ENCODE peak calls at places on chromosomes 1 and 21, in five cellular contexts. R, I, B, F and W are unnamed samples.
A peak's percentile ranks its signal among the peaks of the same experiment; 100 is the strongest.

GRCh38 chr21:45052960-45053359 is 21.4 kb upstream of the ADARB1 start:
- DNase-seq in R (no peak), I (no peak), B (no peak), F (no peak), W (no peak)

GRCh38 chr1:110048923-110049601 is 14.6 kb downstream of the STRIP1 start:
- DNase-seq in R (no peak), I (no peak), B (no peak), F (no peak), W (peak; percentile 10)

GRCh38 chr1:178541829-178542553 is 29.1 kb downstream of the TEX35 start:
- DNase-seq in R (no peak), I (peak; percentile 82), B (no peak), F (peak; percentile 58), W (peak; percentile 88)

GRCh38 chr1:219692981-219693380 is 80.1 kb upstream of the ZC3H11B start:
- DNase-seq in R (no peak), I (no peak), B (no peak), F (no peak), W (no peak)

GRCh38 chr1:53592521-53592982 is 133.4 kb downstream of the DMRTB1 start:
- DNase-seq in R (no peak), I (peak; percentile 66), B (no peak), F (no peak), W (no peak)

GRCh38 chr1:240362826-240363225 is 249.1 kb downstream of the GREM2 start:
- DNase-seq in R (no peak), I (no peak), B (no peak), F (no peak), W (no peak)

GRCh38 chr1:18278953-18279712 is 171.5 kb downstream of the IGSF21 start:
- DNase-seq in R (no peak), I (no peak), B (no peak), F (no peak), W (no peak)

GRCh38 chr1:55443175-55443933 is 228.2 kb upstream of the USP24 start:
- DNase-seq in R (no peak), I (no peak), B (peak; percentile 60), F (no peak), W (peak; percentile 50)

GRCh38 chr1:205783904-205784303 is 8.6 kb upstream of the RAB29 start:
- DNase-seq in R (no peak), I (no peak), B (no peak), F (no peak), W (no peak)

GRCh38 chr1:10432910-10433785 is 2.9 kb downstream of the CENPS start:
- DNase-seq in R (no peak), I (no peak), B (no peak), F (no peak), W (no peak)

GRCh38 chr1:901108-901859 is 22.4 kb upstream of the SAMD11 start:
- DNase-seq in R (no peak), I (no peak), B (no peak), F (no peak), W (no peak)

GRCh38 chr21:44999428-44999971 is 59.7 kb downstream of the SLX9 start:
- DNase-seq in R (no peak), I (no peak), B (no peak), F (no peak), W (no peak)

GRCh38 chr1:197862671-197863070 is 39.8 kb upstream of the C1orf53 start:
- DNase-seq in R (no peak), I (no peak), B (no peak), F (no peak), W (no peak)

GRCh38 chr21:37380349-37381323 is 14.1 kb downstream of the DYRK1A start:
- DNase-seq in R (no peak), I (no peak), B (no peak), F (no peak), W (no peak)

GRCh38 chr1:61887921-61888564 is 145.8 kb downstream of the PATJ start:
- DNase-seq in R (no peak), I (no peak), B (no peak), F (no peak), W (no peak)

GRCh38 chr1:96756789-96757188 is 35.2 kb downstream of the PTBP2 start:
- DNase-seq in R (no peak), I (no peak), B (no peak), F (no peak), W (peak; percentile 9)

GRCh38 chr1:221187174-221187573 is 307.9 kb downstream of the HLX start:
- DNase-seq in R (no peak), I (no peak), B (no peak), F (no peak), W (no peak)

GRCh38 chr1:38888423-38889333 is 7.3 kb upstream of the GJA9 start:
- DNase-seq in R (no peak), I (no peak), B (no peak), F (no peak), W (peak; percentile 81)

GRCh38 chr1:40435471-40435870 is 14.8 kb upstream of the ZFP69B start:
- DNase-seq in R (no peak), I (no peak), B (no peak), F (no peak), W (no peak)

DNA sequence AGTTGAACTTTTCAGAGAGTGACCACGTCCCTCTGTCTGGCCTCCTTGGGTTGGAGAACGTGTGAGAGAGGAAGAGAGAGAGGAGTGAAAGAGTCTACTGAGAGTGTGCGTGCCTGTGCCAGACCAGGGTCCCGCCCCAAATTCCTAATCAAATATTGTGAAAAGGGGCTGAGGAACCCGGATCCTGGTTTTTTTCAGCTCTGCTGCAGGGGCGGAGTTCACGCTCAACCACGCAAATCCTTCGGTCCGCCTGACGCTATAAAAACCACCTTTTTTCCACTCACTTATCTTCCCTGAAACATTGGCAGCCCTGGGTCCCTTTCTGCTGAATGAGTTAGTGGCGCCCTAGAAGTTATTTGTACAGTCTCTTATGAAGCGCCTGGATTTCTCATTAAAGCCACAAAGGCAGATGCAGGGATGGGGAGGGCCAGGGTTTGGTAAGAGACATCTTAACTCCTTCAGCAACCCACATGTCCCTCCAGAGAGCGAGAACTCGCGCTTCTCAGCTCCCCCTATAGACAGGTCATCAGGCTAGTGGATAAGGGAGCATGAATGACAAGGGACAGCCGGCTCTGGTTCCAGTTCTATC is at the start of gene FMOD:
- DNase-seq in R (no peak), I (no peak), B (no peak), F (peak; percentile 46), W (no peak)
- TF ChIP-seq ZBTB33 in R (no peak), I (no peak), B (no peak), F (no peak), W (no peak)

GRCh38 chr1:20732588-20733360 is at the start of gene SH2D5:
- DNase-seq in R (peak; percentile 50), I (peak; percentile 73), B (peak; percentile 90), F (peak; percentile 65), W (peak; percentile 94)
- TF ChIP-seq ZBTB33 in R (no peak), I (no peak), B (peak; percentile 28), F (peak; percentile 74), W (peak; percentile 30)

GRCh38 chr1:27402349-27402754 is 9.9 kb downstream of the GPR3 start:
- DNase-seq in R (no peak), I (peak; percentile 54), B (no peak), F (no peak), W (peak; percentile 41)
- TF ChIP-seq ZBTB33 in R (no peak), I (no peak), B (no peak), F (no peak), W (no peak)

GRCh38 chr21:33238565-33239255 is 9.0 kb downstream of the IFNAR2 start:
- DNase-seq in R (peak; percentile 76), I (no peak), B (no peak), F (no peak), W (no peak)
- TF ChIP-seq ZBTB33 in R (no peak), I (no peak), B (no peak), F (no peak), W (no peak)

GRCh38 chr21:26546698-26547097 is 26.4 kb downstream of the CYYR1 start:
- DNase-seq in R (no peak), I (no peak), B (no peak), F (no peak), W (no peak)
- TF ChIP-seq ZBTB33 in R (no peak), I (no peak), B (no peak), F (no peak), W (no peak)

GRCh38 chr1:43005460-43006351 is 47.0 kb upstream of the SLC2A1 start:
- DNase-seq in R (no peak), I (peak; percentile 90), B (no peak), F (peak; percentile 76), W (peak; percentile 49)

GRCh38 chr1:43008425-43009108 is 49.9 kb upstream of the SLC2A1 start:
- DNase-seq in R (no peak), I (no peak), B (peak; percentile 85), F (no peak), W (peak; percentile 93)

GRCh38 chr1:43008106-43008424 is 49.4 kb upstream of the SLC2A1 start:
- DNase-seq in R (no peak), I (no peak), B (no peak), F (no peak), W (no peak)

GRCh38 chr1:43009274-43009673 is 50.6 kb upstream of the SLC2A1 start:
- DNase-seq in R (no peak), I (no peak), B (no peak), F (no peak), W (no peak)

GRCh38 chr1:43007377-43008105 is 48.9 kb upstream of the SLC2A1 start:
- DNase-seq in R (no peak), I (no peak), B (no peak), F (no peak), W (no peak)
- TF ChIP-seq ZBTB33 in R (no peak), I (no peak), B (no peak), F (no peak), W (no peak)

DNA sequence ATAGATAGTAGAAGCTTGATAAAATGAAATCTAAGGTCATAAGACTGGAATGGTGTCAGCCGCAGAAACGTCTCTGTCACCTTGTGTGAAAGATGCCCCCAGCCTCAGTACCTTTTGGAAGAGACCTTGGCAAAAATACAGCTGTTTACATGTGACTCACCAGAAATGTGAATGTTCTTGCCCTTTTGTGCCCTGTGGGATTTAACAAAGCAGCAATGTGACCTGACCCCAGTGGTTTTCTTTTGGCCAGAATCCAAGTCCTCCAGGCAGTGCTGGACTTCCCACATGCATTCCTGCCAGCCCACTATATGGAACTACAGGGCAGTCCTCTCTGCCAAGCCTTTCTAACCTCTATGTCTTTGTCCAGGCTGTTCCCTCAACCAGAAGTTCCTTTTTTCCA is 27.2 kb upstream of the LRRC8C start:
- DNase-seq in R (no peak), I (no peak), B (peak; percentile 13), F (no peak), W (peak; percentile 75)
- TF ChIP-seq ZBTB33 in R (no peak), I (no peak), B (no peak), F (no peak), W (no peak)

GRCh38 chr1:183635112-183635605 is 424 bp downstream of the ARPC5 start:
- DNase-seq in R (no peak), I (peak; percentile 71), B (no peak), F (peak; percentile 62), W (no peak)
- TF ChIP-seq ZBTB33 in R (no peak), I (no peak), B (no peak), F (no peak), W (no peak)

DNA sequence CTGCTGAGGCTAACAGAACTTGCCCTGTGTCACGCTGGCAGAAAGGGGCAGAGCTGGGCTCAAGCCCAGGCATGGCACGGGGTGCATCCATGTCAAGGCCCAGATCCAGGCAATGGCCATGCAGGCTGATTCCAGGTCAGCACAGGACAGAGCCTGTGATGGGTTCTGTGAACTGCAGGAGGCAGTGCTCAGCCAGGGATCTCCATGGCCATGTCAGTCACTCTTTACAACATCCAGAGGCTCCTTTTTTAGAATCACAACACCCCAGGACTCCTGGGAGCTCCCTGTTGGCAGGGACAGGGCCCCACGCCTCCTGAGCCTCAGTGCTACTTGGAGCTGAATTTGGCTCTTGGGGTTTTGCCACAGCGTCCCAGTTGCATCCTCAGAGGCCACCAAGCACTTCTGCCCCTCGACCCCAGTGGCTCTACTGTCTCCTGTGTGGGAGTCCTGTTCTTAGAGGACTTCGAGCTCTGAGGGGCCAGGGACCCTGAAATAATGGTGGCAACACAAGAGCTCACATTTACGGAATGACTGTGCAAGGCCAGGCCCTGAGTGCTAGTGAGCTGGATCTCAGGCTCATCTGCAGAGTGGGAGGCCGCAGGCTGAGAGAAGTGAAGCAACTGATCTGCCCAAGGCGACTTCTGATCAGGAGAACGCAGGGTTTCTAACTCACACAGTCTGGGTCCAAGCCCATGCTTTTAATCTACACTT is 211.5 kb downstream of the TRABD2B start:
- DNase-seq in R (no peak), I (peak; percentile 61), B (no peak), F (no peak), W (peak; percentile 41)
- TF ChIP-seq ZBTB33 in R (no peak), I (no peak), B (no peak), F (no peak), W (no peak)